ENCODE peak calls at places on chromosomes 7 and 10, in seven cellular contexts. P is right cardiac atrium; J is OCI-M1; H is activated naive CD8-positive, alpha-beta T cell treated with anti-CD3 and anti-CD28 coated beads for 36 hours; E is HT1080; U is CD4-positive, alpha-beta T cell; A is adrenal gland. L is an unnamed sample.

GRCh38 chr7:30201921-30202320 is 67.1 kb downstream of the MTURN start:
- DNase-seq in H (no peak), J (no peak), U (no peak), P (no peak), E (no peak), A (no peak), L (no peak)

GRCh38 chr7:133770863-133771492 is 356.2 kb upstream of the LRGUK start:
- DNase-seq in E (peak), J (no peak), U (no peak), H (no peak), P (no peak), A (no peak), L (peak)

GRCh38 chr10:124229516-124230051 is 136.2 kb upstream of the CHST15 start:
- DNase-seq in U (no peak), H (no peak), J (no peak), E (no peak), P (no peak), A (no peak), L (no peak)

GRCh38 chr10:48842231-48842630 is 97.4 kb downstream of the LRRC18 start:
- DNase-seq in H (no peak), J (no peak), E (no peak), U (no peak), P (no peak), A (no peak), L (no peak)

GRCh38 chr7:80869385-80869784 is 49.5 kb downstream of the SEMA3C start:
- DNase-seq in E (no peak), U (no peak), P (no peak), A (no peak), H (no peak), J (no peak), L (no peak)

GRCh38 chr7:39413866-39414668 is 152.1 kb upstream of the YAE1 start:
- DNase-seq in U (no peak), H (peak), P (peak), J (peak), E (peak), A (no peak), L (peak)

GRCh38 chr7:137091396-137091795 is 222.9 kb downstream of the CHRM2 start:
- DNase-seq in J (no peak), E (peak), U (no peak), H (no peak), A (no peak), P (no peak), L (no peak)

GRCh38 chr10:74898201-74898976 is 72.0 kb downstream of the KAT6B start:
- DNase-seq in E (peak), H (no peak), U (peak), J (no peak), P (no peak), A (no peak), L (no peak)

GRCh38 chr10:122725768-122726167 is 26.1 kb upstream of the C10orf120 start:
- DNase-seq in A (no peak), U (no peak), P (no peak), J (no peak), H (no peak), E (no peak), L (no peak)

GRCh38 chr10:122128357-122128756 is 139.4 kb downstream of the TACC2 start:
- DNase-seq in P (peak), H (no peak), U (no peak), J (no peak), A (peak), E (no peak), L (no peak)

GRCh38 chr7:6026011-6026819 is 5.0 kb upstream of the ANKRD61 start:
- DNase-seq in H (peak), A (peak), P (peak), U (peak), J (peak), E (peak), L (peak)

GRCh38 chr7:105760549-105761447 is 115.6 kb downstream of the ATXN7L1 start:
- DNase-seq in J (no peak), U (no peak), P (no peak), H (no peak), A (no peak), E (no peak), L (no peak)

GRCh38 chr7:151008511-151009323 is 15.6 kb downstream of the ATG9B start:
- DNase-seq in A (peak), H (peak), P (peak), U (peak), E (peak), J (peak), L (peak)

GRCh38 chr7:88452648-88453047 is 146.0 kb upstream of the STEAP4 start:
- DNase-seq in E (no peak), H (no peak), J (no peak), P (no peak), A (no peak), U (no peak), L (no peak)

GRCh38 chr7:66075590-66076458 is at the start of gene ASL:
- DNase-seq in A (peak), H (peak), U (peak), E (peak), P (peak), J (peak), L (peak)

GRCh38 chr10:49631975-49632374 is 18.1 kb downstream of the CHAT start:
- DNase-seq in J (no peak), U (no peak), A (no peak), H (no peak), P (no peak), E (no peak), L (no peak)

GRCh38 chr7:128052404-128052803 is 21.2 kb upstream of the LRRC4 start:
- DNase-seq in P (no peak), U (no peak), J (no peak), H (no peak), E (no peak), A (no peak), L (no peak)

GRCh38 chr10:130022501-130023299 is 58.6 kb upstream of the EBF3 start:
- DNase-seq in P (no peak), E (peak), A (no peak), H (no peak), U (no peak), J (no peak), L (no peak)

GRCh38 chr10:8211631-8212030 is 157.1 kb downstream of the GATA3 start:
- DNase-seq in U (no peak), H (no peak), P (no peak), E (peak), A (no peak), J (peak), L (no peak)

GRCh38 chr10:71089162-71089561 is 123.2 kb upstream of the UNC5B start:
- DNase-seq in U (no peak), E (no peak), J (no peak), H (no peak), P (no peak), A (peak), L (no peak)

GRCh38 chr10:109166935-109167334 is 756.4 kb downstream of the XPNPEP1 start:
- DNase-seq in J (no peak), H (no peak), A (no peak), P (no peak), E (no peak), U (no peak), L (no peak)

GRCh38 chr10:87842776-87843497 is 20.4 kb downstream of the KLLN start:
- DNase-seq in J (no peak), H (no peak), U (no peak), E (peak), P (no peak), A (no peak), L (no peak)

GRCh38 chr10:14749051-14749809 is 25.5 kb downstream of the FAM107B start:
- DNase-seq in U (no peak), J (no peak), A (peak), P (peak), E (no peak), H (no peak), L (peak)

GRCh38 chr10:75513292-75513691 is 81.9 kb downstream of the LRMDA start:
- DNase-seq in U (no peak), A (no peak), P (no peak), J (no peak), E (no peak), H (no peak), L (no peak)

GRCh38 chr7:77570330-77571011 is 33.4 kb downstream of the PTPN12 start:
- DNase-seq in J (peak), A (no peak), P (no peak), H (no peak), E (peak), U (no peak), L (no peak)

GRCh38 chr7:26369519-26370385 is 78.1 kb downstream of the SNX10 start:
- DNase-seq in U (no peak), H (no peak), P (no peak), A (no peak), E (peak), J (peak), L (peak)

GRCh38 chr7:33459340-33459751 is 330.0 kb downstream of the BBS9 start:
- DNase-seq in A (no peak), J (peak), U (no peak), E (peak), H (no peak), P (no peak), L (peak)

GRCh38 chr10:67924136-67924535 is 39.7 kb downstream of the SIRT1 start:
- DNase-seq in A (no peak), E (no peak), P (no peak), J (no peak), U (no peak), H (no peak), L (no peak)

GRCh38 chr10:47206449-47207279 is 93.3 kb upstream of the GDF10 start:
- DNase-seq in H (no peak), J (no peak), E (no peak), A (no peak), P (no peak), U (no peak), L (no peak)

GRCh38 chr10:48940958-48941357 is 1.3 kb upstream of the LRRC18 start:
- DNase-seq in E (no peak), P (no peak), U (no peak), A (no peak), H (no peak), J (no peak), L (no peak)

GRCh38 chr7:144821069-144821468 is 14.8 kb downstream of the TPK1 start:
- DNase-seq in P (no peak), J (no peak), A (no peak), E (no peak), H (no peak), U (no peak), L (no peak)

GRCh38 chr10:126422561-126422960 is 34.3 kb upstream of the ADAM12 start:
- DNase-seq in E (peak), J (no peak), A (no peak), U (no peak), H (no peak), P (no peak), L (no peak)

GRCh38 chr10:87960230-87960629 is 96.8 kb downstream of the PTEN start:
- DNase-seq in E (no peak), A (no peak), J (no peak), H (no peak), U (no peak), P (no peak), L (no peak)

GRCh38 chr10:118214751-118215150 is 127.4 kb downstream of the FAM204A start:
- DNase-seq in E (no peak), A (no peak), J (no peak), H (no peak), U (no peak), P (no peak), L (no peak)

GRCh38 chr10:93859049-93859655 is 34.6 kb upstream of the SLC35G1 start:
- DNase-seq in P (no peak), E (peak), A (no peak), J (peak), U (no peak), H (no peak), L (no peak)

GRCh38 chr7:150941983-150942590 is 36.0 kb downstream of the KCNH2 start:
- DNase-seq in U (peak), H (peak), P (peak), E (peak), J (peak), A (no peak), L (peak)

GRCh38 chr7:55497521-55497920 is 74.8 kb downstream of the VOPP1 start:
- DNase-seq in U (no peak), J (no peak), P (no peak), H (no peak), A (no peak), E (no peak), L (no peak)